ENCODE peak calls at places on chromosomes 7 and 10, in eight cellular contexts. P is lung, W is GM23248, R is endothelial cell of umbilical vein, U is mammary epithelial cell, J is GM12878, V is endodermal cell, D is psoas muscle. T is an unnamed sample.

GRCh38 chr10:109852004-109852717 is 71.2 kb downstream of the XPNPEP1 start:
- DNase-seq in U (peak; percentile 44), P (peak; percentile 77), R (peak; percentile 62), D (peak; percentile 86), V (peak; percentile 95), J (no peak), W (peak; percentile 86), T (peak; percentile 84)

GRCh38 chr7:128729489-128729888 is 9.7 kb upstream of the CALU start:
- DNase-seq in W (no peak), P (no peak), D (no peak), R (no peak), U (no peak), J (no peak), V (no peak), T (no peak)

GRCh38 chr7:66877577-66878300 is 43.3 kb upstream of the TMEM248 start:
- DNase-seq in R (no peak), D (no peak), V (no peak), P (no peak), U (no peak), W (peak; percentile 44), J (peak; percentile 54), T (no peak)

GRCh38 chr10:46992794-46993552 is 81.7 kb downstream of the PTPN20 start:
- DNase-seq in W (peak; percentile 85), U (peak; percentile 14), D (peak; percentile 69), R (peak; percentile 17), V (peak; percentile 69), P (no peak), J (no peak), T (no peak)

GRCh38 chr10:5575482-5576153 is 50.9 kb downstream of the CALML3 start:
- DNase-seq in P (no peak), W (peak; percentile 87), V (no peak), R (no peak), U (peak; percentile 53), D (peak; percentile 52), J (no peak), T (peak; percentile 53)

GRCh38 chr7:49037348-49038210 is 113.2 kb downstream of the CDC14C start:
- DNase-seq in W (no peak), D (no peak), U (no peak), J (no peak), V (no peak), P (no peak), R (no peak), T (no peak)

GRCh38 chr10:64345856-64346255 is 824.7 kb downstream of the REEP3 start:
- DNase-seq in U (no peak), V (no peak), R (no peak), P (no peak), D (no peak), J (no peak), W (no peak), T (no peak)

GRCh38 chr7:94908204-94909022 is 1.0 kb downstream of the PPP1R9A start:
- DNase-seq in V (peak; percentile 88), U (no peak), W (peak; percentile 13), R (peak; percentile 32), D (peak; percentile 53), J (no peak), P (peak; percentile 39), T (peak; percentile 52)

GRCh38 chr7:16396766-16397496 is 24.4 kb downstream of the CRPPA start:
- DNase-seq in V (no peak), W (peak; percentile 13), D (no peak), P (no peak), R (peak; percentile 2), J (no peak), U (no peak), T (no peak)

GRCh38 chr10:72784551-72785421 is 92.8 kb downstream of the MCU start:
- DNase-seq in P (peak; percentile 32), R (peak; percentile 48), J (no peak), U (peak; percentile 88), D (peak; percentile 62), W (peak; percentile 80), V (peak; percentile 80), T (no peak)

GRCh38 chr7:149125864-149126661 is at the start of gene ZNF425:
- DNase-seq in V (peak; percentile 98), R (peak; percentile 93), J (peak; percentile 66), W (peak; percentile 94), U (peak; percentile 92), D (peak; percentile 97), P (peak; percentile 92), T (peak; percentile 91)

GRCh38 chr7:3544202-3544601 is 243.2 kb downstream of the SDK1 start:
- DNase-seq in R (no peak), V (peak; percentile 83), J (no peak), W (no peak), P (no peak), U (no peak), D (no peak), T (no peak)

GRCh38 chr7:124072603-124073324 is 39.9 kb upstream of the TMEM229A start:
- DNase-seq in J (no peak), U (peak; percentile 63), P (no peak), V (no peak), W (peak; percentile 52), D (no peak), R (peak; percentile 83), T (no peak)

GRCh38 chr7:144386741-144387140 is 16.8 kb downstream of the NOBOX start:
- DNase-seq in J (no peak), V (no peak), R (no peak), W (peak; percentile 77), D (no peak), P (no peak), U (peak; percentile 61), T (no peak)

GRCh38 chr7:5699467-5699866 is 82.0 kb downstream of the RNF216 start:
- DNase-seq in D (no peak), V (no peak), W (no peak), J (no peak), R (no peak), P (no peak), U (no peak), T (no peak)

GRCh38 chr10:123787566-123787965 is 104.0 kb downstream of the CPXM2 start:
- DNase-seq in V (no peak), J (no peak), U (no peak), P (peak; percentile 6), D (no peak), R (no peak), W (no peak), T (no peak)
- H3K27ac ChIP-seq in V (no peak overlapping the region), J (no peak overlapping the region), U (no peak overlapping the region), P (no peak overlapping the region), D (no peak overlapping the region), R (no peak overlapping the region), W (no peak overlapping the region), T (no peak overlapping the region)

DNA sequence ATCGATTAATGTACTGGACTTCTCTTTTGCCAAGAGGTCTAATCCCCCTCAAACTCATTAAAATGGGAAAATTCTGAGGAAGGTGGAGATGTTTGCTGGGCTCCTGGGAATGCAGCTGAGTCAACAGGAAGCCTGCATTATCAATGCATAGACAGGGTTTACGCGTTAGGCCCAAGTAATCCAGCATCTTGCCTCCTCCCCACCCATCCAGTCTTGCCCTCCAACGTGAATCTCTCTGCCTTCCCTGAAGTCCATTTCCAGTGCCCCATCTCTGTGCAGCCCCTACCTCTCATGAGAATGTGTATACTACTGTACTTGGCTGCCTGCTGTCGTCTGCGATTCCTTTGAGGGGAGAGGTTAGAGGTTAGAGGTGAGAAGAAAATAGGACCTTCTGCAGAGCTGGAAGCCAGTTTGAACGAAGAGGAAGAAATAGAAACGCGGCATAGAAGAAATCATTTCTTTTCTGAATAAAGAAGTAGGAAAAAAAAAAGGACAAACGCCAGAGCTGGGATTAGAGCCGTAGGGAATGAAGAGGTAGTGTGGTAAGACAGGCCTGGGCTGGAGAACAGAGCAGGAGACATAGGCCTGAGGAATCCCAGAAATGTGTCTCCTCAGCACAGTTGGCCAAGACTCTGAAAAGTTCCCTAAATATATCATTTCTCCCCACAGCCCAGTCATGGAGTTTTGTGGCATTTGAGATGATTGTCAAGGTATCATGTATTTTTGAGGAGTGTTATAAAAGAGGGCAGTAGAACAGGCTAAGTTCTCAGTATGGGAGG is 75.6 kb downstream of the MYOF start:
- DNase-seq in P (no peak), D (no peak), J (no peak), V (peak; percentile 73), U (peak; percentile 45), W (peak; percentile 32), R (peak; percentile 51), T (no peak)
- H3K36me3 ChIP-seq in P (peaks cover 1% of the 10 kb centered on the region), D (no peaks in the 10 kb centered on the region), J (no peaks in the 10 kb centered on the region), V (peaks cover 79% of the 10 kb centered on the region), U (peaks cover 50% of the 10 kb centered on the region), W (peaks cover 78% of the 10 kb centered on the region), R (peaks cover 39% of the 10 kb centered on the region), T (no peaks in the 10 kb centered on the region)

GRCh38 chr10:121990015-121990677 is 1.2 kb downstream of the TACC2 start:
- DNase-seq in U (no peak), V (no peak), D (no peak), W (no peak), R (peak; percentile 54), J (no peak), P (no peak), T (no peak)

GRCh38 chr10:121998462-121998861 is 9.5 kb downstream of the TACC2 start:
- DNase-seq in U (no peak), P (no peak), D (no peak), R (no peak), V (no peak), W (peak; percentile 8), J (no peak), T (no peak)

GRCh38 chr10:121988361-121989324 is at the start of gene TACC2:
- DNase-seq in D (peak; percentile 79), J (no peak), P (peak; percentile 47), V (no peak), W (no peak), U (no peak), R (no peak), T (no peak)

GRCh38 chr10:121999301-121999700 is 10.3 kb downstream of the TACC2 start:
- DNase-seq in D (no peak), V (no peak), P (no peak), R (no peak), J (no peak), U (no peak), W (peak; percentile 26), T (no peak)

DNA sequence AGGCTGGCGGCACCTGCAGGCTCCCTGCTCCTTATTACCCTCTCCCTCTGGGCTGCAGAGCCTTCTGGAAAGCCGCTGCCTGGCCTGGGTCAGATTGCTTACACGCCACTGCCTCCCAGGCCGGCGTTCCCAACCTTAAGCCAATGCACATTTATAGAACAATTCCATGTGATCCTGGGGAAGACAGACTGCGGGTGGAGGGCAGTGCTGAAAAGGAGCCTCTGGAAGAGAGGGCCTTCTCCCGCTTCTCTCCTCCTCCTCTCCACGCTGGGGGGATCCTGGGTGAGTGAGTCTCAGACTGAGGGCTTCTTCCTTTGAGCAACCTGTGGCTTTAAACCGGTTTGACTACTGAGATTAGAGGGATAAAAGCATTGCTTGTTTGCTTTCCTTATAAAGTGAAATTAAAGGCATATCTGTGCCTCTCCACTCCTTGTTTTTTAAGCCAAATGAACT is 5.5 kb downstream of the TACC2 start:
- DNase-seq in R (no peak), P (no peak), V (peak; percentile 79), W (peak; percentile 21), D (peak; percentile 87), U (peak; percentile 56), J (no peak), T (peak; percentile 50)
- H3K4me1 ChIP-seq in R (no peaks in the 10 kb centered on the region), P (no peaks in the 10 kb centered on the region), V (peaks cover 5% of the 10 kb centered on the region), W (no peaks in the 10 kb centered on the region), D (peaks cover 27% of the 10 kb centered on the region), U (peaks cover 28% of the 10 kb centered on the region), J (no peaks in the 10 kb centered on the region), T (peaks cover 27% of the 10 kb centered on the region)

DNA sequence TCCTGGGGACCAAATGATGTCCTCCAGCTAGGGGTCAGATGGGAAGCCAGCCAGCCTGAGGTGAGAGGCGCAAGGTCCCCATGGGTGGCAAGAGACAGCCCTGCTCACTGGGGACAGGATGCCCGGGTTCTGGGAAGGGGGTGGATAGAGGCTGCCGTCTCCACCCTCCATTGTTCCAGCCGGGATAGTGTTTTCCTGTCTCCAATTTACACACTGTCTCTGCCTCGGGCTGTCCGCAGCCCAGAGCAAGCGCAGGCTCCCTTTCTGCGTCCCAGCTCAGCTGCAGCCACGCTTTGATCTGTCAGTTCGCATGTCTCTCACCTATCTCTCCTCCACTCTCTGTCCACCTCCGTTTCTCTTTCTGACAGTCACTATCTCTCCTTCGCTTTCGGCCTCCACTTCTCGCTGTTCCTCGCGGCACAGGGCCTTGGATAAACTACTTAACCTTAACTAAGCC is 2.1 kb downstream of the EPHB4 start:
- DNase-seq in V (peak; percentile 57), U (peak; percentile 41), J (no peak), W (peak; percentile 60), D (peak; percentile 55), P (no peak), R (peak; percentile 62), T (no peak)
- H3K27ac ChIP-seq in V (no peak overlapping the region), U (peak overlapping the region; percentile 15), J (no peak overlapping the region), W (no peak overlapping the region), D (no peak overlapping the region), P (peak overlapping the region; percentile 94), R (peak overlapping the region; percentile 25), T (peak overlapping the region; percentile 19)